ENCODE peak calls at places on chromosomes 1 and 21, in seven cellular contexts. V is H1, C is IMR-90, K is neuronal stem cell, Z is mesenchymal stem cell, N is mesendoderm, E is trophoblast cell. H is an unnamed sample.

GRCh38 chr1:54172614-54173312 is 20.0 kb upstream of the CDCP2 start:
- DNase-seq in Z (peak), C (peak), E (no peak), V (no peak), K (no peak), N (no peak), H (no peak)

GRCh38 chr1:161172776-161173376 is 4.4 kb downstream of the B4GALT3 start:
- DNase-seq in K (no peak), Z (peak), N (no peak), C (peak), V (no peak), E (no peak), H (no peak)

GRCh38 chr1:43451701-43452532 is 1.8 kb downstream of the HYI start:
- DNase-seq in K (no peak), N (no peak), Z (no peak), V (no peak), E (no peak), C (no peak), H (no peak)

GRCh38 chr1:201985355-201985754 is 2.9 kb downstream of the RNPEP start:
- DNase-seq in N (no peak), V (no peak), E (no peak), C (no peak), K (no peak), Z (no peak), H (no peak)

GRCh38 chr1:228072658-228073043 is 9.9 kb upstream of the ARF1 start:
- DNase-seq in Z (no peak), N (no peak), C (no peak), V (no peak), K (no peak), E (no peak), H (no peak)

GRCh38 chr1:11790880-11791715 is 14.7 kb downstream of the MTHFR start:
- DNase-seq in E (peak), K (no peak), N (no peak), V (no peak), Z (peak), C (peak), H (no peak)

GRCh38 chr1:54500030-54500389 is 48.0 kb upstream of the ACOT11 start:
- DNase-seq in V (no peak), E (no peak), K (no peak), Z (no peak), C (no peak), N (no peak), H (peak)

GRCh38 chr1:54254055-54254454 is 54.1 kb downstream of the MRPL37 start:
- DNase-seq in K (no peak), Z (no peak), N (no peak), C (peak), V (no peak), E (no peak), H (no peak)

GRCh38 chr1:75472971-75473603 is 137.8 kb downstream of the SLC44A5 start:
- DNase-seq in K (no peak), C (no peak), Z (no peak), V (no peak), E (no peak), N (no peak), H (no peak)

GRCh38 chr1:161006563-161006962 is 14.4 kb downstream of the F11R start:
- DNase-seq in E (no peak), K (no peak), V (no peak), C (no peak), N (peak), Z (no peak), H (no peak)

GRCh38 chr1:24022611-24023359 is 42.7 kb upstream of the SRSF10 start:
- DNase-seq in Z (peak), C (peak), N (peak), K (no peak), E (peak), V (no peak), H (no peak)

GRCh38 chr1:81032973-81033425 is 767.7 kb upstream of the ADGRL2 start:
- DNase-seq in K (no peak), C (no peak), E (no peak), Z (no peak), N (no peak), V (no peak), H (no peak)

GRCh38 chr1:204041803-204042505 is 31.0 kb upstream of the SOX13 start:
- DNase-seq in Z (no peak), C (peak), V (no peak), N (no peak), K (no peak), E (no peak), H (no peak)

GRCh38 chr1:45842786-45843185 is 39.4 kb downstream of the MAST2 start:
- DNase-seq in V (no peak), N (no peak), Z (no peak), E (no peak), C (peak), K (no peak), H (no peak)

GRCh38 chr1:48500541-48501440 is 28.8 kb upstream of the SPATA6 start:
- DNase-seq in C (no peak), Z (no peak), K (no peak), V (no peak), E (no peak), N (peak), H (peak)

GRCh38 chr1:45067806-45068205 is 55.8 kb downstream of the UROD start:
- DNase-seq in K (no peak), V (no peak), Z (no peak), C (no peak), N (no peak), E (no peak), H (no peak)

GRCh38 chr1:36161656-36162531 is 5.9 kb downstream of the MAP7D1 start:
- DNase-seq in Z (peak), E (peak), C (no peak), V (no peak), K (no peak), N (peak), H (peak)

GRCh38 chr1:208885046-208885445 is 640.9 kb upstream of the PLXNA2 start:
- DNase-seq in N (no peak), Z (no peak), K (no peak), C (no peak), E (no peak), V (no peak), H (no peak)

GRCh38 chr1:158371188-158371953 is 17.7 kb downstream of the CD1E start:
- DNase-seq in V (no peak), E (no peak), Z (no peak), C (no peak), K (no peak), N (no peak), H (no peak)

GRCh38 chr1:65021792-65022191 is 55.4 kb upstream of the JAK1 start:
- DNase-seq in C (no peak), E (no peak), K (no peak), N (no peak), Z (no peak), V (no peak), H (no peak)

GRCh38 chr1:27536767-27537166 is 46.8 kb upstream of the WASF2 start:
- DNase-seq in V (peak), K (peak), N (peak), C (peak), Z (peak), E (no peak), H (peak)

GRCh38 chr21:46153259-46154154 is 1.9 kb downstream of the FTCD start:
- DNase-seq in N (peak), K (peak), Z (peak), E (no peak), V (peak), C (no peak), H (peak)

GRCh38 chr1:161502641-161503393 is 2.4 kb upstream of the FCGR2A start:
- DNase-seq in K (no peak), N (no peak), V (no peak), C (peak), E (no peak), Z (peak), H (no peak)

GRCh38 chr21:45995686-45996179 is 14.2 kb downstream of the COL6A1 start:
- DNase-seq in N (no peak), V (no peak), E (no peak), K (no peak), Z (no peak), C (no peak), H (peak)

GRCh38 chr1:221961532-221962292 is 219.8 kb upstream of the DUSP10 start:
- DNase-seq in Z (peak), E (no peak), N (peak), K (no peak), C (peak), V (no peak), H (no peak)

GRCh38 chr21:36247316-36247715 is 72.7 kb upstream of the MORC3 start:
- DNase-seq in C (peak), V (no peak), Z (peak), K (no peak), E (no peak), N (no peak), H (no peak)

GRCh38 chr1:37721565-37721964 is 29.2 kb downstream of the CDCA8 start:
- DNase-seq in E (no peak), C (no peak), Z (no peak), K (no peak), N (no peak), V (no peak), H (peak)

GRCh38 chr1:232457607-232458006 is 172.3 kb downstream of the SIPA1L2 start:
- DNase-seq in N (no peak), K (no peak), E (no peak), C (no peak), Z (no peak), V (no peak), H (no peak)

GRCh38 chr1:27643626-27644368 is 8.8 kb upstream of the FGR start:
- DNase-seq in E (peak), C (peak), K (no peak), V (peak), Z (peak), N (peak), H (peak)

GRCh38 chr1:38246955-38247952 is 200.7 kb upstream of the POU3F1 start:
- DNase-seq in N (no peak), C (peak), V (no peak), K (peak), Z (peak), E (no peak), H (no peak)

GRCh38 chr1:155000475-155000724 is 2.2 kb upstream of the ZBTB7B start:
- DNase-seq in K (no peak), V (no peak), C (no peak), Z (no peak), N (no peak), E (no peak), H (no peak)
- H3K4ac ChIP-seq in K (no peak), V (peak), C (peak), Z (no peak), N (no peak), E (peak), H (no peak)

GRCh38 chr1:117208580-117208979 is 2.1 kb downstream of the VTCN1 start:
- DNase-seq in K (no peak), C (no peak), N (no peak), V (no peak), E (peak), Z (no peak), H (no peak)
- H3K4ac ChIP-seq in K (no peak), C (no peak), N (no peak), V (no peak), E (no peak), Z (no peak), H (no peak)

GRCh38 chr1:1553821-1554494 is 13.5 kb upstream of the TMEM240 start:
- DNase-seq in K (no peak), Z (no peak), C (no peak), N (no peak), V (no peak), E (no peak), H (no peak)
- H3K4ac ChIP-seq in K (no peak), Z (no peak), C (no peak), N (no peak), V (no peak), E (no peak), H (no peak)

DNA sequence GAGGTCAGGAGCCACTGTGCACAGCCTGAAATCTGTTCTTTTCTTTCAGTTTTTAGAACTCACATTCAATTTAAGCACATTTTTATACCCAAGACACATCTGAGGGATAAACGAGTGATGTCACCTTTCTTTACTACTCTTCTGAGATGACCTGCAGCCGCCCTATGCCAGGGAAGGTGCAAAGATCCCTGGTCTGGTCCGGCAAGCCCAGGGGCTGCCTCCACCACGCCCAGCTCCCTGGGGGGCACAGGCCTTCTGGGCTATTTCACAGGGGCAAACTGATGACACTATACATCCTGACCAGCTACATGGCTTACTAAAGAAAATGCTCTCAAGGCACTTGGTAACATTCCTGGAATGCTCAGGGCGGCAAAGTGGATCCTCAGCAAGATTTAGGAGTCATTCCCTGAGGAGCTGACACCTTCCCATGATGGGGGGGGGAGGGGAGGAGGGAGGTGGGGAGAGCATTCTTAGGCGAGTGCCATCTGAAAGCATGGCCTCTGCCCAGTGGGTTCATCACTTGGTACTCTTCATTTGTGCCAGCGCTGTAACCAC is 11.3 kb downstream of the MRAP start:
- DNase-seq in E (no peak), K (no peak), Z (no peak), N (peak), C (no peak), V (no peak), H (no peak)
- H3K4ac ChIP-seq in E (no peak), K (no peak), Z (no peak), N (no peak), C (no peak), V (no peak), H (no peak)

GRCh38 chr1:8219530-8219929 is 98.4 kb upstream of the SLC45A1 start:
- DNase-seq in Z (no peak), V (no peak), N (no peak), E (no peak), C (peak), K (no peak), H (no peak)
- H3K4ac ChIP-seq in Z (no peak), V (no peak), N (no peak), E (no peak), C (peak), K (no peak), H (no peak)

H was measured in H9.